ENCODE peak calls at places on chromosome 3, in four cellular contexts. A, W, X and S are unnamed samples.

GRCh38 chr3:178233371-178233770 is 302.9 kb upstream of the KCNMB2 start:
- DNase-seq in A (no peak), W (no peak), X (no peak), S (no peak)

GRCh38 chr3:194275721-194276120 is 75.4 kb downstream of the CPN2 start:
- DNase-seq in A (no peak), W (no peak), X (no peak), S (no peak)

GRCh38 chr3:169250000-169250399 is 413.5 kb downstream of the MECOM start:
- DNase-seq in A (no peak), W (no peak), X (no peak), S (no peak)

GRCh38 chr3:57826952-57827723 is 71.0 kb downstream of the SLMAP start:
- DNase-seq in A (no peak), W (no peak), X (no peak), S (no peak)

GRCh38 chr3:177557561-177557960 is 360.3 kb upstream of the TBL1XR1 start:
- DNase-seq in A (no peak), W (no peak), X (no peak), S (no peak)

GRCh38 chr3:144264350-144264749 is 292.7 kb downstream of the DIPK2A start:
- DNase-seq in A (no peak), W (no peak), X (no peak), S (no peak)

GRCh38 chr3:120148187-120148954 is 54.1 kb upstream of the GSK3B start:
- DNase-seq in A (no peak), W (no peak), X (no peak), S (no peak)

GRCh38 chr3:61530355-61530754 is 31.0 kb upstream of the PTPRG start:
- DNase-seq in A (no peak), W (no peak), X (no peak), S (no peak)

GRCh38 chr3:182516597-182517336 is 276.5 kb upstream of the ATP11B start:
- DNase-seq in A (no peak), W (no peak), X (no peak), S (no peak)

GRCh38 chr3:69008980-69009379 is 4.5 kb downstream of the EOGT start:
- DNase-seq in A (no peak), W (no peak), X (no peak), S (no peak)

GRCh38 chr3:184765730-184766074 is 46.3 kb upstream of the VPS8 start:
- DNase-seq in A (no peak), W (no peak), X (no peak), S (no peak)

GRCh38 chr3:179304605-179305004 is 18.2 kb upstream of the ZNF639 start:
- DNase-seq in A (no peak), W (no peak), X (no peak), S (no peak)